ENCODE peak calls at places on chromosomes 11 and 22, in seven cellular contexts. One of them, this sample, is unnamed.

GRCh38 chr22:37178350-37179125 is 9.5 kb downstream of the C1QTNF6 start:
- DNase-seq in GM10248: no peak
- DNase-seq in hepatic stellate cell: no peak
- DNase-seq in left cardiac atrium: peak
- DNase-seq in AG04450: no peak
- DNase-seq in naive thymus-derived CD4-positive, alpha-beta T cell: no peak
- DNase-seq in CD4-positive, CD25-positive, alpha-beta regulatory T cell: no peak
- DNase-seq in this sample: no peak

GRCh38 chr22:43897751-43898261 is 6.0 kb upstream of the PNPLA5 start:
- DNase-seq in GM10248: no peak
- DNase-seq in left cardiac atrium: no peak
- DNase-seq in CD4-positive, CD25-positive, alpha-beta regulatory T cell: no peak
- DNase-seq in naive thymus-derived CD4-positive, alpha-beta T cell: no peak
- DNase-seq in AG04450: no peak
- DNase-seq in hepatic stellate cell: peak
- DNase-seq in this sample: no peak

GRCh38 chr11:29328961-29329441 is 687.8 kb downstream of the KCNA4 start:
- DNase-seq in left cardiac atrium: no peak
- DNase-seq in hepatic stellate cell: no peak
- DNase-seq in AG04450: peak
- DNase-seq in naive thymus-derived CD4-positive, alpha-beta T cell: no peak
- DNase-seq in CD4-positive, CD25-positive, alpha-beta regulatory T cell: no peak
- DNase-seq in GM10248: peak
- DNase-seq in this sample: no peak

GRCh38 chr11:64337538-64338249 is 2.3 kb upstream of the CCDC88B start:
- DNase-seq in naive thymus-derived CD4-positive, alpha-beta T cell: no peak
- DNase-seq in AG04450: no peak
- DNase-seq in GM10248: no peak
- DNase-seq in CD4-positive, CD25-positive, alpha-beta regulatory T cell: no peak
- DNase-seq in left cardiac atrium: no peak
- DNase-seq in hepatic stellate cell: no peak
- DNase-seq in this sample: no peak

GRCh38 chr11:107856981-107857517 is 1.5 kb downstream of the SLC35F2 start:
- DNase-seq in left cardiac atrium: peak
- DNase-seq in naive thymus-derived CD4-positive, alpha-beta T cell: no peak
- DNase-seq in CD4-positive, CD25-positive, alpha-beta regulatory T cell: no peak
- DNase-seq in AG04450: no peak
- DNase-seq in hepatic stellate cell: no peak
- DNase-seq in GM10248: no peak
- DNase-seq in this sample: no peak

GRCh38 chr11:56783448-56784041 is 35.0 kb upstream of the OR9G4 start:
- DNase-seq in hepatic stellate cell: peak
- DNase-seq in CD4-positive, CD25-positive, alpha-beta regulatory T cell: peak
- DNase-seq in left cardiac atrium: no peak
- DNase-seq in AG04450: peak
- DNase-seq in naive thymus-derived CD4-positive, alpha-beta T cell: no peak
- DNase-seq in GM10248: peak
- DNase-seq in this sample: no peak

GRCh38 chr11:105100206-105100605 is 39.4 kb downstream of the CARD18 start:
- DNase-seq in AG04450: no peak
- DNase-seq in CD4-positive, CD25-positive, alpha-beta regulatory T cell: peak
- DNase-seq in hepatic stellate cell: no peak
- DNase-seq in left cardiac atrium: no peak
- DNase-seq in GM10248: no peak
- DNase-seq in naive thymus-derived CD4-positive, alpha-beta T cell: no peak
- DNase-seq in this sample: no peak

GRCh38 chr22:30266445-30267381 is at the start of gene OSM:
- DNase-seq in GM10248: no peak
- DNase-seq in AG04450: no peak
- DNase-seq in hepatic stellate cell: no peak
- DNase-seq in left cardiac atrium: peak
- DNase-seq in naive thymus-derived CD4-positive, alpha-beta T cell: peak
- DNase-seq in CD4-positive, CD25-positive, alpha-beta regulatory T cell: peak
- DNase-seq in this sample: peak

GRCh38 chr11:111408789-111409727 is 30.0 kb upstream of the POU2AF1 start:
- DNase-seq in left cardiac atrium: no peak
- DNase-seq in hepatic stellate cell: no peak
- DNase-seq in naive thymus-derived CD4-positive, alpha-beta T cell: no peak
- DNase-seq in CD4-positive, CD25-positive, alpha-beta regulatory T cell: no peak
- DNase-seq in GM10248: no peak
- DNase-seq in AG04450: no peak
- DNase-seq in this sample: no peak

GRCh38 chr11:47355283-47356128 is 3.0 kb upstream of the MYBPC3 start:
- DNase-seq in left cardiac atrium: peak
- DNase-seq in GM10248: no peak
- DNase-seq in naive thymus-derived CD4-positive, alpha-beta T cell: no peak
- DNase-seq in AG04450: peak
- DNase-seq in hepatic stellate cell: peak
- DNase-seq in CD4-positive, CD25-positive, alpha-beta regulatory T cell: no peak
- DNase-seq in this sample: no peak

GRCh38 chr22:19353363-19354131 is 62.0 kb upstream of the CLTCL1 start:
- DNase-seq in GM10248: no peak
- DNase-seq in AG04450: no peak
- DNase-seq in naive thymus-derived CD4-positive, alpha-beta T cell: no peak
- DNase-seq in hepatic stellate cell: no peak
- DNase-seq in CD4-positive, CD25-positive, alpha-beta regulatory T cell: no peak
- DNase-seq in left cardiac atrium: no peak
- DNase-seq in this sample: no peak

GRCh38 chr11:65274734-65275682 is 13.2 kb downstream of the POLA2 start:
- DNase-seq in CD4-positive, CD25-positive, alpha-beta regulatory T cell: peak
- DNase-seq in left cardiac atrium: peak
- DNase-seq in hepatic stellate cell: peak
- DNase-seq in GM10248: peak
- DNase-seq in AG04450: peak
- DNase-seq in naive thymus-derived CD4-positive, alpha-beta T cell: no peak
- DNase-seq in this sample: peak

GRCh38 chr11:60925685-60926267 is 1.5 kb downstream of the TMEM132A start:
- DNase-seq in left cardiac atrium: no peak
- DNase-seq in GM10248: no peak
- DNase-seq in CD4-positive, CD25-positive, alpha-beta regulatory T cell: no peak
- DNase-seq in AG04450: peak
- DNase-seq in hepatic stellate cell: peak
- DNase-seq in naive thymus-derived CD4-positive, alpha-beta T cell: no peak
- DNase-seq in this sample: no peak

GRCh38 chr11:47348859-47349258 is 3.6 kb downstream of the MYBPC3 start:
- DNase-seq in GM10248: no peak
- DNase-seq in left cardiac atrium: no peak
- DNase-seq in naive thymus-derived CD4-positive, alpha-beta T cell: no peak
- DNase-seq in AG04450: no peak
- DNase-seq in CD4-positive, CD25-positive, alpha-beta regulatory T cell: no peak
- DNase-seq in hepatic stellate cell: peak
- DNase-seq in this sample: no peak

GRCh38 chr22:42356547-42356946 is 75.7 kb downstream of the NFAM1 start:
- DNase-seq in left cardiac atrium: no peak
- DNase-seq in CD4-positive, CD25-positive, alpha-beta regulatory T cell: no peak
- DNase-seq in naive thymus-derived CD4-positive, alpha-beta T cell: no peak
- DNase-seq in AG04450: no peak
- DNase-seq in GM10248: no peak
- DNase-seq in hepatic stellate cell: no peak
- DNase-seq in this sample: no peak

GRCh38 chr11:72189448-72190250 is 2.3 kb upstream of the FOLR1 start:
- DNase-seq in hepatic stellate cell: no peak
- DNase-seq in CD4-positive, CD25-positive, alpha-beta regulatory T cell: no peak
- DNase-seq in naive thymus-derived CD4-positive, alpha-beta T cell: no peak
- DNase-seq in GM10248: no peak
- DNase-seq in AG04450: no peak
- DNase-seq in left cardiac atrium: no peak
- DNase-seq in this sample: no peak

GRCh38 chr11:125950696-125951645 is 5.1 kb downstream of the VSIG10L2 start:
- DNase-seq in left cardiac atrium: peak
- DNase-seq in hepatic stellate cell: no peak
- DNase-seq in GM10248: no peak
- DNase-seq in naive thymus-derived CD4-positive, alpha-beta T cell: no peak
- DNase-seq in CD4-positive, CD25-positive, alpha-beta regulatory T cell: no peak
- DNase-seq in AG04450: no peak
- DNase-seq in this sample: no peak

GRCh38 chr11:67368621-67369020 is 4.8 kb downstream of the CLCF1 start:
- DNase-seq in CD4-positive, CD25-positive, alpha-beta regulatory T cell: no peak
- DNase-seq in naive thymus-derived CD4-positive, alpha-beta T cell: no peak
- DNase-seq in GM10248: no peak
- DNase-seq in left cardiac atrium: no peak
- DNase-seq in AG04450: no peak
- DNase-seq in hepatic stellate cell: no peak
- DNase-seq in this sample: peak

This sample was measured in immature natural killer cell.